ENCODE peak calls at places on chromosomes 11 and 22, in nine cellular contexts. One of them, this sample, is unnamed.

GRCh38 chr22:50674606-50675552 is 2.3 kb downstream of the SHANK3 start:
- DNase-seq in IMR-90: no peak
- DNase-seq in activated gamma-delta T cell treated with Interleukin-2 at 50 U/mL for 16 hours: no peak
- DNase-seq in activated CD4-positive, alpha-beta T cell treated with anti-CD3 and anti-CD28 coated beads for 48 hours: peak; percentile 24
- DNase-seq in activated CD8-positive, alpha-beta memory T cell treated with anti-CD3 and anti-CD28 coated beads for 1 hour: no peak
- DNase-seq in iPS DF 6.9: no peak
- DNase-seq in left kidney: peak; percentile 92
- DNase-seq in HTR-8/SVneo: no peak
- DNase-seq in stimulated activated CD4-positive, alpha-beta T cell treated with anti-CD3 and anti-CD28 coated beads, Interleukin-4, amount 100 ng/mL, for 1 hour: peak; percentile 15
- DNase-seq in this sample: peak; percentile 44

GRCh38 chr22:27716074-27716473 is 85.5 kb downstream of the MN1 start:
- DNase-seq in activated CD8-positive, alpha-beta memory T cell treated with anti-CD3 and anti-CD28 coated beads for 1 hour: no peak
- DNase-seq in IMR-90: no peak
- DNase-seq in activated gamma-delta T cell treated with Interleukin-2 at 50 U/mL for 16 hours: no peak
- DNase-seq in left kidney: no peak
- DNase-seq in stimulated activated CD4-positive, alpha-beta T cell treated with anti-CD3 and anti-CD28 coated beads, Interleukin-4, amount 100 ng/mL, for 1 hour: no peak
- DNase-seq in activated CD4-positive, alpha-beta T cell treated with anti-CD3 and anti-CD28 coated beads for 48 hours: no peak
- DNase-seq in HTR-8/SVneo: no peak
- DNase-seq in iPS DF 6.9: no peak
- DNase-seq in this sample: no peak

GRCh38 chr11:70116386-70117077 is 38.4 kb downstream of the ANO1 start:
- DNase-seq in HTR-8/SVneo: no peak
- DNase-seq in stimulated activated CD4-positive, alpha-beta T cell treated with anti-CD3 and anti-CD28 coated beads, Interleukin-4, amount 100 ng/mL, for 1 hour: no peak
- DNase-seq in left kidney: no peak
- DNase-seq in iPS DF 6.9: no peak
- DNase-seq in activated gamma-delta T cell treated with Interleukin-2 at 50 U/mL for 16 hours: no peak
- DNase-seq in IMR-90: no peak
- DNase-seq in activated CD4-positive, alpha-beta T cell treated with anti-CD3 and anti-CD28 coated beads for 48 hours: no peak
- DNase-seq in activated CD8-positive, alpha-beta memory T cell treated with anti-CD3 and anti-CD28 coated beads for 1 hour: no peak
- DNase-seq in this sample: no peak

GRCh38 chr22:36101756-36102155 is 58.8 kb downstream of the APOL3 start:
- DNase-seq in activated gamma-delta T cell treated with Interleukin-2 at 50 U/mL for 16 hours: no peak
- DNase-seq in activated CD8-positive, alpha-beta memory T cell treated with anti-CD3 and anti-CD28 coated beads for 1 hour: no peak
- DNase-seq in HTR-8/SVneo: no peak
- DNase-seq in IMR-90: no peak
- DNase-seq in iPS DF 6.9: no peak
- DNase-seq in stimulated activated CD4-positive, alpha-beta T cell treated with anti-CD3 and anti-CD28 coated beads, Interleukin-4, amount 100 ng/mL, for 1 hour: no peak
- DNase-seq in activated CD4-positive, alpha-beta T cell treated with anti-CD3 and anti-CD28 coated beads for 48 hours: no peak
- DNase-seq in left kidney: no peak
- DNase-seq in this sample: no peak

GRCh38 chr11:23124996-23125395 is 264.7 kb upstream of the CCDC179 start:
- DNase-seq in activated gamma-delta T cell treated with Interleukin-2 at 50 U/mL for 16 hours: no peak
- DNase-seq in iPS DF 6.9: no peak
- DNase-seq in activated CD8-positive, alpha-beta memory T cell treated with anti-CD3 and anti-CD28 coated beads for 1 hour: no peak
- DNase-seq in IMR-90: no peak
- DNase-seq in stimulated activated CD4-positive, alpha-beta T cell treated with anti-CD3 and anti-CD28 coated beads, Interleukin-4, amount 100 ng/mL, for 1 hour: no peak
- DNase-seq in HTR-8/SVneo: no peak
- DNase-seq in activated CD4-positive, alpha-beta T cell treated with anti-CD3 and anti-CD28 coated beads for 48 hours: no peak
- DNase-seq in left kidney: peak; percentile 26
- DNase-seq in this sample: no peak

GRCh38 chr22:36343070-36343719 is 44.6 kb downstream of the MYH9 start:
- DNase-seq in stimulated activated CD4-positive, alpha-beta T cell treated with anti-CD3 and anti-CD28 coated beads, Interleukin-4, amount 100 ng/mL, for 1 hour: no peak
- DNase-seq in activated gamma-delta T cell treated with Interleukin-2 at 50 U/mL for 16 hours: no peak
- DNase-seq in left kidney: no peak
- DNase-seq in iPS DF 6.9: no peak
- DNase-seq in activated CD8-positive, alpha-beta memory T cell treated with anti-CD3 and anti-CD28 coated beads for 1 hour: no peak
- DNase-seq in IMR-90: no peak
- DNase-seq in activated CD4-positive, alpha-beta T cell treated with anti-CD3 and anti-CD28 coated beads for 48 hours: no peak
- DNase-seq in HTR-8/SVneo: no peak
- DNase-seq in this sample: peak; percentile 74

GRCh38 chr11:117482881-117483280 is 155.2 kb downstream of the CEP164 start:
- DNase-seq in HTR-8/SVneo: no peak
- DNase-seq in left kidney: no peak
- DNase-seq in activated gamma-delta T cell treated with Interleukin-2 at 50 U/mL for 16 hours: no peak
- DNase-seq in iPS DF 6.9: no peak
- DNase-seq in activated CD4-positive, alpha-beta T cell treated with anti-CD3 and anti-CD28 coated beads for 48 hours: no peak
- DNase-seq in stimulated activated CD4-positive, alpha-beta T cell treated with anti-CD3 and anti-CD28 coated beads, Interleukin-4, amount 100 ng/mL, for 1 hour: no peak
- DNase-seq in IMR-90: no peak
- DNase-seq in activated CD8-positive, alpha-beta memory T cell treated with anti-CD3 and anti-CD28 coated beads for 1 hour: no peak
- DNase-seq in this sample: no peak

GRCh38 chr11:34962034-34962433 is 45.6 kb downstream of the PDHX start:
- DNase-seq in activated CD4-positive, alpha-beta T cell treated with anti-CD3 and anti-CD28 coated beads for 48 hours: no peak
- DNase-seq in left kidney: no peak
- DNase-seq in stimulated activated CD4-positive, alpha-beta T cell treated with anti-CD3 and anti-CD28 coated beads, Interleukin-4, amount 100 ng/mL, for 1 hour: no peak
- DNase-seq in activated CD8-positive, alpha-beta memory T cell treated with anti-CD3 and anti-CD28 coated beads for 1 hour: no peak
- DNase-seq in HTR-8/SVneo: no peak
- DNase-seq in iPS DF 6.9: no peak
- DNase-seq in activated gamma-delta T cell treated with Interleukin-2 at 50 U/mL for 16 hours: no peak
- DNase-seq in IMR-90: no peak
- DNase-seq in this sample: no peak

GRCh38 chr11:12026331-12027211 is 18.1 kb upstream of the DKK3 start:
- DNase-seq in activated CD4-positive, alpha-beta T cell treated with anti-CD3 and anti-CD28 coated beads for 48 hours: no peak
- DNase-seq in stimulated activated CD4-positive, alpha-beta T cell treated with anti-CD3 and anti-CD28 coated beads, Interleukin-4, amount 100 ng/mL, for 1 hour: no peak
- DNase-seq in HTR-8/SVneo: no peak
- DNase-seq in iPS DF 6.9: no peak
- DNase-seq in left kidney: no peak
- DNase-seq in activated gamma-delta T cell treated with Interleukin-2 at 50 U/mL for 16 hours: no peak
- DNase-seq in activated CD8-positive, alpha-beta memory T cell treated with anti-CD3 and anti-CD28 coated beads for 1 hour: no peak
- DNase-seq in IMR-90: no peak
- DNase-seq in this sample: no peak

GRCh38 chr11:953513-953912 is 27.8 kb downstream of the AP2A2 start:
- DNase-seq in stimulated activated CD4-positive, alpha-beta T cell treated with anti-CD3 and anti-CD28 coated beads, Interleukin-4, amount 100 ng/mL, for 1 hour: no peak
- DNase-seq in HTR-8/SVneo: no peak
- DNase-seq in iPS DF 6.9: no peak
- DNase-seq in activated gamma-delta T cell treated with Interleukin-2 at 50 U/mL for 16 hours: no peak
- DNase-seq in activated CD8-positive, alpha-beta memory T cell treated with anti-CD3 and anti-CD28 coated beads for 1 hour: no peak
- DNase-seq in IMR-90: no peak
- DNase-seq in activated CD4-positive, alpha-beta T cell treated with anti-CD3 and anti-CD28 coated beads for 48 hours: no peak
- DNase-seq in left kidney: no peak
- DNase-seq in this sample: no peak

GRCh38 chr22:21866821-21867527 is 471 bp downstream of the MAPK1 start:
- DNase-seq in activated CD8-positive, alpha-beta memory T cell treated with anti-CD3 and anti-CD28 coated beads for 1 hour: no peak
- DNase-seq in HTR-8/SVneo: no peak
- DNase-seq in activated CD4-positive, alpha-beta T cell treated with anti-CD3 and anti-CD28 coated beads for 48 hours: peak; percentile 36
- DNase-seq in iPS DF 6.9: no peak
- DNase-seq in IMR-90: no peak
- DNase-seq in stimulated activated CD4-positive, alpha-beta T cell treated with anti-CD3 and anti-CD28 coated beads, Interleukin-4, amount 100 ng/mL, for 1 hour: peak; percentile 33
- DNase-seq in left kidney: peak; percentile 62
- DNase-seq in activated gamma-delta T cell treated with Interleukin-2 at 50 U/mL for 16 hours: peak; percentile 8
- DNase-seq in this sample: no peak

GRCh38 chr22:25637032-25637431 is 72.6 kb downstream of the GRK3 start:
- DNase-seq in stimulated activated CD4-positive, alpha-beta T cell treated with anti-CD3 and anti-CD28 coated beads, Interleukin-4, amount 100 ng/mL, for 1 hour: no peak
- DNase-seq in IMR-90: no peak
- DNase-seq in activated CD8-positive, alpha-beta memory T cell treated with anti-CD3 and anti-CD28 coated beads for 1 hour: no peak
- DNase-seq in activated gamma-delta T cell treated with Interleukin-2 at 50 U/mL for 16 hours: no peak
- DNase-seq in HTR-8/SVneo: no peak
- DNase-seq in left kidney: no peak
- DNase-seq in activated CD4-positive, alpha-beta T cell treated with anti-CD3 and anti-CD28 coated beads for 48 hours: no peak
- DNase-seq in iPS DF 6.9: no peak
- DNase-seq in this sample: no peak

GRCh38 chr11:6864436-6864835 is 1.6 kb downstream of the OR10A2 start:
- DNase-seq in left kidney: no peak
- DNase-seq in stimulated activated CD4-positive, alpha-beta T cell treated with anti-CD3 and anti-CD28 coated beads, Interleukin-4, amount 100 ng/mL, for 1 hour: no peak
- DNase-seq in activated gamma-delta T cell treated with Interleukin-2 at 50 U/mL for 16 hours: no peak
- DNase-seq in IMR-90: peak; percentile 58
- DNase-seq in HTR-8/SVneo: no peak
- DNase-seq in activated CD8-positive, alpha-beta memory T cell treated with anti-CD3 and anti-CD28 coated beads for 1 hour: no peak
- DNase-seq in activated CD4-positive, alpha-beta T cell treated with anti-CD3 and anti-CD28 coated beads for 48 hours: no peak
- DNase-seq in iPS DF 6.9: no peak
- DNase-seq in this sample: no peak

GRCh38 chr11:121810291-121810690 is 305.7 kb downstream of the BLID start:
- DNase-seq in stimulated activated CD4-positive, alpha-beta T cell treated with anti-CD3 and anti-CD28 coated beads, Interleukin-4, amount 100 ng/mL, for 1 hour: no peak
- DNase-seq in iPS DF 6.9: no peak
- DNase-seq in activated CD8-positive, alpha-beta memory T cell treated with anti-CD3 and anti-CD28 coated beads for 1 hour: no peak
- DNase-seq in HTR-8/SVneo: no peak
- DNase-seq in activated CD4-positive, alpha-beta T cell treated with anti-CD3 and anti-CD28 coated beads for 48 hours: no peak
- DNase-seq in left kidney: no peak
- DNase-seq in IMR-90: peak; percentile 88
- DNase-seq in activated gamma-delta T cell treated with Interleukin-2 at 50 U/mL for 16 hours: no peak
- DNase-seq in this sample: peak; percentile 55

GRCh38 chr11:45332486-45332934 is 46.4 kb upstream of the SYT13 start:
- DNase-seq in activated CD8-positive, alpha-beta memory T cell treated with anti-CD3 and anti-CD28 coated beads for 1 hour: no peak
- DNase-seq in stimulated activated CD4-positive, alpha-beta T cell treated with anti-CD3 and anti-CD28 coated beads, Interleukin-4, amount 100 ng/mL, for 1 hour: peak; percentile 37
- DNase-seq in left kidney: peak; percentile 69
- DNase-seq in activated gamma-delta T cell treated with Interleukin-2 at 50 U/mL for 16 hours: peak; percentile 30
- DNase-seq in HTR-8/SVneo: peak; percentile 68
- DNase-seq in IMR-90: peak; percentile 19
- DNase-seq in iPS DF 6.9: no peak
- DNase-seq in activated CD4-positive, alpha-beta T cell treated with anti-CD3 and anti-CD28 coated beads for 48 hours: peak; percentile 49
- DNase-seq in this sample: peak; percentile 38

GRCh38 chr22:37409557-37409956 is 17.7 kb downstream of the ELFN2 start:
- DNase-seq in iPS DF 6.9: no peak
- DNase-seq in activated gamma-delta T cell treated with Interleukin-2 at 50 U/mL for 16 hours: no peak
- DNase-seq in activated CD8-positive, alpha-beta memory T cell treated with anti-CD3 and anti-CD28 coated beads for 1 hour: no peak
- DNase-seq in stimulated activated CD4-positive, alpha-beta T cell treated with anti-CD3 and anti-CD28 coated beads, Interleukin-4, amount 100 ng/mL, for 1 hour: no peak
- DNase-seq in HTR-8/SVneo: no peak
- DNase-seq in IMR-90: no peak
- DNase-seq in left kidney: no peak
- DNase-seq in activated CD4-positive, alpha-beta T cell treated with anti-CD3 and anti-CD28 coated beads for 48 hours: no peak
- DNase-seq in this sample: no peak